ENCODE peak calls at places on chromosomes 12 and 14, in five cellular contexts. One of them, this sample, is unnamed.
A peak's percentile ranks its signal among the peaks of the same experiment; 100 is the strongest.

GRCh38 chr12:87509233-87509820 is 519.9 kb downstream of the C12orf50 start:
- DNase-seq in neural crest cell: no peak
- DNase-seq in HuH-7: peak; percentile 8
- DNase-seq in breast epithelium: no peak
- DNase-seq in T47D: no peak
- DNase-seq in this sample: no peak

GRCh38 chr12:16189849-16190248 is 87.6 kb downstream of the SLC15A5 start:
- DNase-seq in HuH-7: no peak
- DNase-seq in T47D: no peak
- DNase-seq in neural crest cell: no peak
- DNase-seq in breast epithelium: no peak
- DNase-seq in this sample: no peak

GRCh38 chr14:40362856-40363255 is 930.6 kb upstream of the FBXO33 start:
- DNase-seq in neural crest cell: no peak
- DNase-seq in breast epithelium: no peak
- DNase-seq in HuH-7: no peak
- DNase-seq in T47D: no peak
- DNase-seq in this sample: no peak

GRCh38 chr12:63294327-63294632 is 143.3 kb upstream of the AVPR1A start:
- DNase-seq in breast epithelium: no peak
- DNase-seq in T47D: no peak
- DNase-seq in HuH-7: peak; percentile 33
- DNase-seq in neural crest cell: no peak
- DNase-seq in this sample: no peak

GRCh38 chr12:55847603-55848329 is 5.0 kb upstream of the MMP19 start:
- DNase-seq in T47D: no peak
- DNase-seq in HuH-7: no peak
- DNase-seq in neural crest cell: no peak
- DNase-seq in breast epithelium: no peak
- DNase-seq in this sample: peak; percentile 95

GRCh38 chr14:95496690-95497241 is 19.7 kb downstream of the SYNE3 start:
- DNase-seq in neural crest cell: no peak
- DNase-seq in T47D: no peak
- DNase-seq in HuH-7: no peak
- DNase-seq in breast epithelium: no peak
- DNase-seq in this sample: no peak

GRCh38 chr12:18897816-18898215 is 159.9 kb downstream of the CAPZA3 start:
- DNase-seq in breast epithelium: no peak
- DNase-seq in neural crest cell: no peak
- DNase-seq in HuH-7: no peak
- DNase-seq in T47D: no peak
- DNase-seq in this sample: no peak

GRCh38 chr14:50007123-50007903 is 109.1 kb downstream of the VCPKMT start:
- DNase-seq in T47D: no peak
- DNase-seq in neural crest cell: no peak
- DNase-seq in HuH-7: no peak
- DNase-seq in breast epithelium: no peak
- DNase-seq in this sample: no peak

GRCh38 chr12:6816598-6816997 is 5.0 kb upstream of the GPR162 start:
- DNase-seq in T47D: no peak
- DNase-seq in neural crest cell: no peak
- DNase-seq in HuH-7: no peak
- DNase-seq in breast epithelium: no peak
- DNase-seq in this sample: no peak

GRCh38 chr14:65156568-65157366 is 54.5 kb upstream of the MAX start:
- DNase-seq in T47D: no peak
- DNase-seq in breast epithelium: no peak
- DNase-seq in neural crest cell: no peak
- DNase-seq in HuH-7: no peak
- DNase-seq in this sample: peak; percentile 21

GRCh38 chr12:122790393-122791075 is 16.2 kb downstream of the CCDC62 start:
- DNase-seq in neural crest cell: no peak
- DNase-seq in HuH-7: no peak
- DNase-seq in breast epithelium: no peak
- DNase-seq in T47D: no peak
- DNase-seq in this sample: no peak

GRCh38 chr14:104280902-104281767 is 142.7 kb downstream of the KIF26A start:
- DNase-seq in breast epithelium: peak; percentile 40
- DNase-seq in HuH-7: no peak
- DNase-seq in T47D: no peak
- DNase-seq in neural crest cell: no peak
- DNase-seq in this sample: no peak

GRCh38 chr12:68332726-68333630 is 816 bp upstream of the MDM1 start:
- DNase-seq in T47D: no peak
- DNase-seq in neural crest cell: no peak
- DNase-seq in breast epithelium: no peak
- DNase-seq in HuH-7: no peak
- DNase-seq in this sample: no peak

GRCh38 chr14:101827286-101827685 is 65.8 kb downstream of the PPP2R5C start:
- DNase-seq in HuH-7: no peak
- DNase-seq in T47D: no peak
- DNase-seq in neural crest cell: no peak
- DNase-seq in breast epithelium: no peak
- DNase-seq in this sample: no peak

GRCh38 chr14:63682727-63683593 is 41.3 kb upstream of the WDR89 start:
- DNase-seq in breast epithelium: no peak
- DNase-seq in HuH-7: no peak
- DNase-seq in T47D: no peak
- DNase-seq in neural crest cell: no peak
- DNase-seq in this sample: no peak

GRCh38 chr14:105393151-105393550 is 5.2 kb upstream of the TEX22 start:
- DNase-seq in T47D: no peak
- DNase-seq in breast epithelium: no peak
- DNase-seq in neural crest cell: no peak
- DNase-seq in HuH-7: no peak
- DNase-seq in this sample: no peak

GRCh38 chr14:67232631-67233030 is 8.6 kb upstream of the PALS1 start:
- DNase-seq in neural crest cell: no peak
- DNase-seq in breast epithelium: no peak
- DNase-seq in HuH-7: no peak
- DNase-seq in T47D: no peak
- DNase-seq in this sample: no peak

GRCh38 chr12:50403001-50403440 is 2.3 kb downstream of the LARP4 start:
- DNase-seq in breast epithelium: no peak
- DNase-seq in HuH-7: no peak
- DNase-seq in neural crest cell: no peak
- DNase-seq in T47D: no peak
- DNase-seq in this sample: no peak

GRCh38 chr14:50763386-50764007 is 67.5 kb downstream of the NIN start:
- DNase-seq in breast epithelium: no peak
- DNase-seq in HuH-7: peak; percentile 10
- DNase-seq in neural crest cell: no peak
- DNase-seq in T47D: peak; percentile 33
- DNase-seq in this sample: no peak

GRCh38 chr14:104722938-104723650 is 935 bp upstream of the ADSS1 start:
- DNase-seq in HuH-7: peak; percentile 63
- DNase-seq in neural crest cell: no peak
- DNase-seq in T47D: no peak
- DNase-seq in breast epithelium: no peak
- DNase-seq in this sample: no peak

GRCh38 chr14:35549551-35549950 is 15.6 kb downstream of the INSM2 start:
- DNase-seq in HuH-7: no peak
- DNase-seq in neural crest cell: no peak
- DNase-seq in breast epithelium: no peak
- DNase-seq in T47D: no peak
- DNase-seq in this sample: no peak

GRCh38 chr12:15886372-15887042 is 4.3 kb downstream of the STRAP start:
- DNase-seq in T47D: no peak
- DNase-seq in breast epithelium: no peak
- DNase-seq in HuH-7: no peak
- DNase-seq in neural crest cell: no peak
- DNase-seq in this sample: no peak

GRCh38 chr14:22497671-22498093 is 91.3 kb downstream of the DAD1 start:
- DNase-seq in HuH-7: no peak
- DNase-seq in neural crest cell: no peak
- DNase-seq in T47D: no peak
- DNase-seq in breast epithelium: no peak
- DNase-seq in this sample: no peak

GRCh38 chr14:71753126-71753830 is 179.0 kb upstream of the RGS6 start:
- DNase-seq in T47D: peak; percentile 71
- DNase-seq in breast epithelium: peak; percentile 79
- DNase-seq in neural crest cell: peak; percentile 82
- DNase-seq in HuH-7: peak; percentile 55
- DNase-seq in this sample: peak; percentile 66

GRCh38 chr12:129789921-129790320 is 113.9 kb downstream of the TMEM132D start:
- DNase-seq in T47D: no peak
- DNase-seq in neural crest cell: no peak
- DNase-seq in HuH-7: no peak
- DNase-seq in breast epithelium: no peak
- DNase-seq in this sample: no peak

GRCh38 chr12:65891219-65891618 is 66.9 kb downstream of the HMGA2 start:
- DNase-seq in breast epithelium: no peak
- DNase-seq in neural crest cell: no peak
- DNase-seq in HuH-7: no peak
- DNase-seq in T47D: no peak
- DNase-seq in this sample: no peak

GRCh38 chr14:104425763-104426691 is 153.5 kb upstream of the C14orf180 start:
- DNase-seq in breast epithelium: no peak
- DNase-seq in T47D: no peak
- DNase-seq in neural crest cell: no peak
- DNase-seq in HuH-7: no peak
- DNase-seq in this sample: no peak

GRCh38 chr14:58171090-58171489 is 19.1 kb upstream of the ARMH4 start:
- DNase-seq in T47D: peak; percentile 91
- DNase-seq in neural crest cell: peak; percentile 55
- DNase-seq in breast epithelium: peak; percentile 78
- DNase-seq in HuH-7: peak; percentile 93
- DNase-seq in this sample: peak; percentile 30

GRCh38 chr12:57521475-57522018 is 1.1 kb upstream of the MBD6 start:
- DNase-seq in T47D: peak; percentile 58
- DNase-seq in neural crest cell: peak; percentile 28
- DNase-seq in breast epithelium: no peak
- DNase-seq in HuH-7: peak; percentile 48
- DNase-seq in this sample: no peak

GRCh38 chr12:6383572-6384498 is at the start of gene LTBR:
- DNase-seq in breast epithelium: peak; percentile 96
- DNase-seq in HuH-7: peak; percentile 92
- DNase-seq in neural crest cell: no peak
- DNase-seq in T47D: peak; percentile 54
- DNase-seq in this sample: peak; percentile 80

GRCh38 chr14:74856366-74856765 is 19.6 kb downstream of the PROX2 start:
- DNase-seq in neural crest cell: no peak
- DNase-seq in T47D: no peak
- DNase-seq in HuH-7: no peak
- DNase-seq in breast epithelium: no peak
- DNase-seq in this sample: no peak

GRCh38 chr14:80381964-80382363 is 170.7 kb upstream of the DIO2 start:
- DNase-seq in T47D: no peak
- DNase-seq in neural crest cell: no peak
- DNase-seq in HuH-7: no peak
- DNase-seq in breast epithelium: no peak
- DNase-seq in this sample: no peak

GRCh38 chr14:104705340-104706047 is 16.1 kb downstream of the INF2 start:
- DNase-seq in breast epithelium: no peak
- DNase-seq in HuH-7: no peak
- DNase-seq in neural crest cell: no peak
- DNase-seq in T47D: no peak
- DNase-seq in this sample: no peak

GRCh38 chr12:78101946-78102635 is 271.4 kb downstream of the NAV3 start:
- DNase-seq in T47D: no peak
- DNase-seq in HuH-7: no peak
- DNase-seq in neural crest cell: no peak
- DNase-seq in breast epithelium: no peak
- DNase-seq in this sample: no peak

GRCh38 chr14:101006008-101006407 is 102.5 kb upstream of the RTL1 start:
- DNase-seq in breast epithelium: peak; percentile 30
- DNase-seq in HuH-7: no peak
- DNase-seq in neural crest cell: no peak
- DNase-seq in T47D: no peak
- DNase-seq in this sample: no peak

GRCh38 chr14:61185534-61185933 is 95.6 kb downstream of the TMEM30B start:
- DNase-seq in HuH-7: no peak
- DNase-seq in neural crest cell: no peak
- DNase-seq in breast epithelium: no peak
- DNase-seq in T47D: no peak
- DNase-seq in this sample: no peak

GRCh38 chr14:105844810-105845724 is 318.7 kb downstream of the TMEM121 start:
- DNase-seq in HuH-7: no peak
- DNase-seq in breast epithelium: peak; percentile 46
- DNase-seq in T47D: no peak
- DNase-seq in neural crest cell: no peak
- DNase-seq in this sample: no peak

GRCh38 chr14:93538411-93538810 is 107.7 kb downstream of the UNC79 start:
- DNase-seq in T47D: no peak
- DNase-seq in HuH-7: no peak
- DNase-seq in breast epithelium: no peak
- DNase-seq in neural crest cell: no peak
- DNase-seq in this sample: no peak

GRCh38 chr12:77113971-77114370 is 48.6 kb upstream of the E2F7 start:
- DNase-seq in HuH-7: no peak
- DNase-seq in T47D: no peak
- DNase-seq in breast epithelium: no peak
- DNase-seq in neural crest cell: no peak
- DNase-seq in this sample: no peak